ENCODE peak calls at places on chromosomes 11 and 22, in five cellular contexts. Z, E, C, Y and P are unnamed samples.

GRCh38 chr11:61587541-61587941 is 6.7 kb upstream of the SYT7 start:
- DNase-seq in E (peak; percentile 70), C (peak; percentile 47), Y (no peak), Z (no peak), P (no peak)

GRCh38 chr11:124943731-124944130 is 7.9 kb upstream of the HEPACAM start:
- DNase-seq in C (no peak), Y (no peak), Z (no peak), E (no peak), P (no peak)

GRCh38 chr11:37353192-37353591 is 755.2 kb upstream of the RAG2 start:
- DNase-seq in E (no peak), C (no peak), Y (no peak), Z (no peak), P (no peak)

GRCh38 chr11:62805991-62806441 is 776 bp upstream of the NXF1 start:
- DNase-seq in C (no peak), E (no peak), Y (no peak), Z (no peak), P (no peak)

GRCh38 chr11:59102259-59102765 is 4.7 kb upstream of the FAM111B start:
- DNase-seq in Y (peak; percentile 47), E (peak; percentile 25), C (peak; percentile 73), Z (no peak), P (peak; percentile 36)

GRCh38 chr22:19423906-19424500 is 7.5 kb downstream of the HIRA start:
- DNase-seq in E (no peak), Y (no peak), C (no peak), Z (no peak), P (no peak)

GRCh38 chr22:46513908-46514550 is 23.4 kb downstream of the CELSR1 start:
- DNase-seq in Y (no peak), C (no peak), Z (peak; percentile 52), E (no peak), P (no peak)

GRCh38 chr11:74037309-74037708 is 28.4 kb upstream of the UCP3 start:
- DNase-seq in Y (no peak), Z (peak; percentile 27), C (no peak), E (no peak), P (no peak)

GRCh38 chr11:92269021-92269420 is 44.4 kb downstream of the FAT3 start:
- DNase-seq in Z (peak; percentile 45), E (no peak), C (no peak), Y (no peak), P (peak; percentile 17)

GRCh38 chr11:124839051-124839971 is 25.9 kb upstream of the ROBO3 start:
- DNase-seq in Z (no peak), Y (no peak), C (no peak), E (no peak), P (no peak)

GRCh38 chr11:130645164-130645859 is 196.9 kb downstream of the ADAMTS15 start:
- DNase-seq in Z (no peak), C (no peak), E (no peak), Y (no peak), P (no peak)

GRCh38 chr11:125587480-125587879 is 5.2 kb upstream of the STT3A start:
- DNase-seq in E (no peak), Z (no peak), C (no peak), Y (no peak), P (no peak)

GRCh38 chr11:103091024-103091423 is 936 bp downstream of the DCUN1D5 start:
- DNase-seq in Y (no peak), Z (peak; percentile 5), E (no peak), C (no peak), P (no peak)

GRCh38 chr22:41382610-41383009 is 868 bp downstream of the TEF start:
- DNase-seq in C (no peak), E (no peak), Y (no peak), Z (no peak), P (no peak)

GRCh38 chr11:17922474-17922788 is 90.4 kb downstream of the SERGEF start:
- DNase-seq in Y (no peak), E (no peak), Z (no peak), C (no peak), P (no peak)

GRCh38 chr11:101323997-101324396 is 194.4 kb upstream of the PGR start:
- DNase-seq in Z (no peak), Y (no peak), E (no peak), C (no peak), P (no peak)

GRCh38 chr11:73467505-73467904 is 91.3 kb downstream of the RELT start:
- DNase-seq in C (no peak), Z (no peak), E (no peak), Y (no peak), P (no peak)

GRCh38 chr22:24875862-24876506 is 70.0 kb downstream of the SGSM1 start:
- DNase-seq in E (no peak), Z (no peak), Y (peak; percentile 13), C (no peak), P (no peak)

GRCh38 chr11:126646701-126647209 is 291.3 kb downstream of the ST3GAL4 start:
- DNase-seq in C (no peak), Z (peak; percentile 74), Y (no peak), E (no peak), P (no peak)

GRCh38 chr11:119416606-119417580 is 6.1 kb downstream of the THY1 start:
- DNase-seq in E (no peak), Z (no peak), C (no peak), Y (no peak), P (no peak)

GRCh38 chr11:1919428-1920127 is at the start of gene TNNT3:
- DNase-seq in C (no peak), Y (no peak), Z (no peak), E (no peak), P (no peak)

DNA sequence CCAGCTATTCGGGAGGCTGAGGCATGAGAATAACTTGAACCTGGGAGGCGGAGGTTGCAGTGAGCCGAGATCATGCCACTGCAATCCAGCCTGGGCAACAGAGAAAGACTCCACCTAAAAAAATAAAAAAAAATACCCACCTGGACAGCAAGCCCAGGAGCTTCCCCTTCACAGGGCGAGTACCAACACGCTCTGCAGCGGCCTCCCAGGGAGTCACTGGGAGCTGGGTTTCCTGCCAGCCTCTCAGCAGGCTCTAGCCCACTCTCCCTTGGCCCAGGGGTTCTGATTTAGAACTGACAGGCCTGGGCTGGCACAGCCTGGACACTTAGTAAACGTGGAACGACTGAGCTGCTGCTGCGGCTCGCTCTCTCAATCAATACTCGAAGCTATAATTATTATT is 2.0 kb upstream of the CABP7 start:
- DNase-seq in C (no peak), Z (peak; percentile 30), Y (no peak), E (no peak), P (no peak)
- H3K4me1 ChIP-seq in C (peaks cover 4% of the 10 kb centered on the region), Z (no peaks in the 10 kb centered on the region), Y (no peaks in the 10 kb centered on the region), E (peaks cover 4% of the 10 kb centered on the region), P (no peaks in the 10 kb centered on the region)

DNA sequence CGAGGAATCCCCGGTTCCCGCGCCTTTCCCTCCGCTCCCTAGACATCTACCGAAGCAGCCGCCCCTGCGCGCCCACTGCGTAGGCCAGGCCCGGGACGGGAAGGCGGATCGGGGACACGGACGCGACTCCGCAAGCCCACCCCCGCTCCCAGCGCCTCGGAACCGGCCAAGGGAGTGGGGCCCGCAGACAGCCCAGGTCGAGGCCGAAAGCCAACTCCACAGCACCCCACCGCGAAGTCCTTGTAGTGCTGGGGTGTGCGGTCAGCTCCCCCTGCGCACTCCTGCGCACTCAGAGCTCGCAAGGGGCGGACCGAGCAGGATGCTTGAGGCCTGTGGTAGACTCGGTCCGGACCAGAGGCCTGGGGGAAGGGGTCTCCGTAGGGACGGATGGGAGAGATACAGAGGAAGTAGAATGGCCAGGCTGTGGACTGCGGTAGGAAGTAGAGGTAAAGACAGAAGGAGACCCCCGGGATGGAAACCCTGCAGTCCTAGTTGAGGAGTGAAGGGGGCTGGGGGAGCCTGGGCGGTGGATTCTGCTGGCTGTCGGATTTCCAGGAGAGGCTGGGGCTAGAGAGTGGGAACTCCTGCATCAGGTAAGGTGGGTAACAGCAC is 547 bp upstream of the SCARF2 start:
- DNase-seq in E (no peak), Y (no peak), Z (no peak), C (no peak), P (no peak)
- H3K27me3 ChIP-seq in E (peaks cover 33% of the 10 kb centered on the region), Y (peaks cover 16% of the 10 kb centered on the region), Z (peaks cover 58% of the 10 kb centered on the region), C (no peaks in the 10 kb centered on the region), P (no peaks in the 10 kb centered on the region)

GRCh38 chr11:12079726-12080556 is 30.4 kb upstream of the MICAL2 start:
- DNase-seq in E (peak; percentile 52), Y (no peak), C (no peak), Z (peak; percentile 98), P (peak; percentile 87)
- H3K27ac ChIP-seq in E (peak overlapping the region; percentile 51), Y (no peak overlapping the region), C (peak overlapping the region; percentile 5), Z (peak overlapping the region; percentile 99), P (peak overlapping the region; percentile 75)

GRCh38 chr11:14650064-14650463 is 6.5 kb downstream of the PDE3B start:
- DNase-seq in Z (no peak), C (no peak), Y (no peak), E (no peak), P (no peak)
- H3K4me1 ChIP-seq in Z (no peaks in the 10 kb centered on the region), C (peaks cover 3% of the 10 kb centered on the region), Y (no peaks in the 10 kb centered on the region), E (peaks cover 24% of the 10 kb centered on the region), P (peaks cover 10% of the 10 kb centered on the region)

GRCh38 chr11:131664811-131665210 is 294.4 kb downstream of the NTM start:
- DNase-seq in Y (no peak), C (no peak), E (no peak), Z (no peak), P (no peak)
- H3K27me3 ChIP-seq in Y (no peaks in the 10 kb centered on the region), C (peaks cover 2% of the 10 kb centered on the region), E (peaks cover 31% of the 10 kb centered on the region), Z (no peaks in the 10 kb centered on the region), P (peaks cover 6% of the 10 kb centered on the region)

GRCh38 chr11:117872962-117873827 is 3.3 kb downstream of the FXYD6 start:
- DNase-seq in Y (no peak), Z (no peak), C (no peak), E (no peak), P (no peak)
- H3K27ac ChIP-seq in Y (no peak overlapping the region), Z (no peak overlapping the region), C (peak overlapping the region; percentile 7), E (peak overlapping the region; percentile 92), P (no peak overlapping the region)

DNA sequence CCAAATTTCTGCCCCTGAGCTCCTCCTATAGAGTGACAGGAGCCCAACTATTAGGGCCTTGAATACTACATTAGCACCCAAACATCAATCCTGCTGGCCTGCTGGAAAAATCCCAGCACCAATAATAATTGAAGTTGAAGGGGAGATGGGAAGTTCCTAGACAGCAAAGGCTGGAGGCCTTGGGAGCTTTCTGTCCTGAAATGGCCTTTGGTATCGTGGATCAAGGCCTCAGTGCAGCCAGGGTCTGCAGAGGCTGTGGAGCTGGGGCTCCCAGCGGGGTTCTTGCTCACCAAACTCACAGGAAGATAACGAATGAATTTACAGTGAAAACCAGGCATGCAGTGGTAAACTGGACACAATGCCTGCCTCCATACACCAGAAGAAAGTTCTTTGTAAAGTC is 9.2 kb upstream of the MICALL1 start:
- DNase-seq in E (no peak), Z (no peak), Y (no peak), C (no peak), P (no peak)
- H3K4me1 ChIP-seq in E (peaks cover 54% of the 10 kb centered on the region), Z (peaks cover 47% of the 10 kb centered on the region), Y (peaks cover 12% of the 10 kb centered on the region), C (peaks cover 31% of the 10 kb centered on the region), P (peaks cover 26% of the 10 kb centered on the region)